ENCODE peak calls at places on chromosomes 4 and X, in seven cellular contexts. One of them, this sample, is unnamed.

GRCh38 chrX:80792205-80792604 is 17.5 kb downstream of the BRWD3 start:
- DNase-seq in astrocyte of the spinal cord: no peak
- DNase-seq in LNCaP clone FGC: no peak
- DNase-seq in GM13976: no peak
- DNase-seq in epithelial cell of proximal tubule: no peak
- DNase-seq in brain microvascular endothelial cell: no peak
- DNase-seq in osteocyte: no peak
- DNase-seq in this sample: no peak

GRCh38 chr4:23737571-23737970 is 152.3 kb downstream of the PPARGC1A start:
- DNase-seq in astrocyte of the spinal cord: no peak
- DNase-seq in LNCaP clone FGC: no peak
- DNase-seq in GM13976: no peak
- DNase-seq in epithelial cell of proximal tubule: peak; percentile 70
- DNase-seq in brain microvascular endothelial cell: no peak
- DNase-seq in osteocyte: no peak
- DNase-seq in this sample: no peak

GRCh38 chrX:144616317-144616716 is 631.0 kb upstream of the SPANXN1 start:
- DNase-seq in astrocyte of the spinal cord: peak; percentile 26
- DNase-seq in LNCaP clone FGC: no peak
- DNase-seq in GM13976: no peak
- DNase-seq in epithelial cell of proximal tubule: peak; percentile 3
- DNase-seq in brain microvascular endothelial cell: no peak
- DNase-seq in osteocyte: no peak
- DNase-seq in this sample: no peak

GRCh38 chr4:110005461-110006056 is 92.9 kb downstream of the EGF start:
- DNase-seq in astrocyte of the spinal cord: peak; percentile 67
- DNase-seq in LNCaP clone FGC: peak; percentile 46
- DNase-seq in GM13976: peak; percentile 65
- DNase-seq in epithelial cell of proximal tubule: no peak
- DNase-seq in brain microvascular endothelial cell: peak; percentile 53
- DNase-seq in osteocyte: no peak
- DNase-seq in this sample: peak; percentile 39

GRCh38 chr4:173919196-173919595 is 364.3 kb downstream of the FBXO8 start:
- DNase-seq in astrocyte of the spinal cord: peak; percentile 25
- DNase-seq in LNCaP clone FGC: no peak
- DNase-seq in GM13976: no peak
- DNase-seq in epithelial cell of proximal tubule: no peak
- DNase-seq in brain microvascular endothelial cell: no peak
- DNase-seq in osteocyte: no peak
- DNase-seq in this sample: no peak

GRCh38 chr4:156884183-156884582 is 87.4 kb downstream of the PDGFC start:
- DNase-seq in astrocyte of the spinal cord: no peak
- DNase-seq in LNCaP clone FGC: no peak
- DNase-seq in GM13976: no peak
- DNase-seq in epithelial cell of proximal tubule: no peak
- DNase-seq in brain microvascular endothelial cell: no peak
- DNase-seq in osteocyte: no peak
- DNase-seq in this sample: no peak

GRCh38 chrX:13131511-13132137 is 87.2 kb upstream of the FAM9C start:
- DNase-seq in astrocyte of the spinal cord: no peak
- DNase-seq in LNCaP clone FGC: no peak
- DNase-seq in GM13976: peak; percentile 10
- DNase-seq in epithelial cell of proximal tubule: no peak
- DNase-seq in brain microvascular endothelial cell: no peak
- DNase-seq in osteocyte: no peak
- DNase-seq in this sample: no peak

GRCh38 chrX:9339603-9340569 is 125.0 kb upstream of the TBL1X start:
- DNase-seq in astrocyte of the spinal cord: no peak
- DNase-seq in LNCaP clone FGC: no peak
- DNase-seq in GM13976: no peak
- DNase-seq in epithelial cell of proximal tubule: no peak
- DNase-seq in brain microvascular endothelial cell: no peak
- DNase-seq in osteocyte: no peak
- DNase-seq in this sample: no peak

GRCh38 chr4:149145803-149146202 is 669.8 kb downstream of the IQCM start:
- DNase-seq in astrocyte of the spinal cord: peak; percentile 24
- DNase-seq in LNCaP clone FGC: no peak
- DNase-seq in GM13976: no peak
- DNase-seq in epithelial cell of proximal tubule: no peak
- DNase-seq in brain microvascular endothelial cell: peak; percentile 27
- DNase-seq in osteocyte: no peak
- DNase-seq in this sample: no peak

GRCh38 chr4:169158046-169158445 is 112.7 kb downstream of the SH3RF1 start:
- DNase-seq in astrocyte of the spinal cord: no peak
- DNase-seq in LNCaP clone FGC: no peak
- DNase-seq in GM13976: no peak
- DNase-seq in epithelial cell of proximal tubule: no peak
- DNase-seq in brain microvascular endothelial cell: no peak
- DNase-seq in osteocyte: no peak
- DNase-seq in this sample: no peak

GRCh38 chrX:140500427-140500826 is 4.4 kb downstream of the SOX3 start:
- DNase-seq in astrocyte of the spinal cord: no peak
- DNase-seq in LNCaP clone FGC: no peak
- DNase-seq in GM13976: no peak
- DNase-seq in epithelial cell of proximal tubule: no peak
- DNase-seq in brain microvascular endothelial cell: no peak
- DNase-seq in osteocyte: no peak
- DNase-seq in this sample: no peak

GRCh38 chr4:157217708-157218107 is 2.8 kb upstream of the GRIA2 start:
- DNase-seq in astrocyte of the spinal cord: peak; percentile 45
- DNase-seq in LNCaP clone FGC: no peak
- DNase-seq in GM13976: peak; percentile 16
- DNase-seq in epithelial cell of proximal tubule: no peak
- DNase-seq in brain microvascular endothelial cell: no peak
- DNase-seq in osteocyte: no peak
- DNase-seq in this sample: no peak

GRCh38 chr4:72864898-72865297 is 204.6 kb downstream of the COX18 start:
- DNase-seq in astrocyte of the spinal cord: no peak
- DNase-seq in LNCaP clone FGC: no peak
- DNase-seq in GM13976: no peak
- DNase-seq in epithelial cell of proximal tubule: no peak
- DNase-seq in brain microvascular endothelial cell: no peak
- DNase-seq in osteocyte: no peak
- DNase-seq in this sample: no peak

GRCh38 chr4:114926508-114926907 is 186.9 kb downstream of the NDST4 start:
- DNase-seq in astrocyte of the spinal cord: no peak
- DNase-seq in LNCaP clone FGC: no peak
- DNase-seq in GM13976: no peak
- DNase-seq in epithelial cell of proximal tubule: no peak
- DNase-seq in brain microvascular endothelial cell: no peak
- DNase-seq in osteocyte: no peak
- DNase-seq in this sample: no peak

GRCh38 chrX:25020391-25021131 is 4.8 kb upstream of the ARX start:
- DNase-seq in astrocyte of the spinal cord: no peak
- DNase-seq in LNCaP clone FGC: no peak
- DNase-seq in GM13976: peak; percentile 74
- DNase-seq in epithelial cell of proximal tubule: no peak
- DNase-seq in brain microvascular endothelial cell: no peak
- DNase-seq in osteocyte: no peak
- DNase-seq in this sample: peak; percentile 45

GRCh38 chr4:143185253-143186107 is 763 bp downstream of the USP38 start:
- DNase-seq in astrocyte of the spinal cord: no peak
- DNase-seq in LNCaP clone FGC: no peak
- DNase-seq in GM13976: no peak
- DNase-seq in epithelial cell of proximal tubule: no peak
- DNase-seq in brain microvascular endothelial cell: no peak
- DNase-seq in osteocyte: peak; percentile 84
- DNase-seq in this sample: no peak

GRCh38 chrX:103533428-103534216 is 14.3 kb upstream of the RAB40A start:
- DNase-seq in astrocyte of the spinal cord: peak; percentile 75
- DNase-seq in LNCaP clone FGC: no peak
- DNase-seq in GM13976: peak; percentile 14
- DNase-seq in epithelial cell of proximal tubule: no peak
- DNase-seq in brain microvascular endothelial cell: peak; percentile 65
- DNase-seq in osteocyte: peak; percentile 88
- DNase-seq in this sample: no peak

GRCh38 chrX:1025413-1025812 is 187.0 kb downstream of the CRLF2 start:
- DNase-seq in astrocyte of the spinal cord: no peak
- DNase-seq in LNCaP clone FGC: no peak
- DNase-seq in GM13976: no peak
- DNase-seq in epithelial cell of proximal tubule: no peak
- DNase-seq in brain microvascular endothelial cell: no peak
- DNase-seq in osteocyte: no peak
- DNase-seq in this sample: no peak

GRCh38 chr4:179398414-179398813 is 1956.2 kb upstream of the AGA start:
- DNase-seq in astrocyte of the spinal cord: no peak
- DNase-seq in LNCaP clone FGC: no peak
- DNase-seq in GM13976: no peak
- DNase-seq in epithelial cell of proximal tubule: no peak
- DNase-seq in brain microvascular endothelial cell: no peak
- DNase-seq in osteocyte: no peak
- DNase-seq in this sample: no peak

GRCh38 chr4:102620697-102621497 is 119.7 kb downstream of the NFKB1 start:
- DNase-seq in astrocyte of the spinal cord: peak; percentile 95
- DNase-seq in LNCaP clone FGC: peak; percentile 55
- DNase-seq in GM13976: peak; percentile 41
- DNase-seq in epithelial cell of proximal tubule: peak; percentile 92
- DNase-seq in brain microvascular endothelial cell: peak; percentile 80
- DNase-seq in osteocyte: no peak
- DNase-seq in this sample: no peak

DNA sequence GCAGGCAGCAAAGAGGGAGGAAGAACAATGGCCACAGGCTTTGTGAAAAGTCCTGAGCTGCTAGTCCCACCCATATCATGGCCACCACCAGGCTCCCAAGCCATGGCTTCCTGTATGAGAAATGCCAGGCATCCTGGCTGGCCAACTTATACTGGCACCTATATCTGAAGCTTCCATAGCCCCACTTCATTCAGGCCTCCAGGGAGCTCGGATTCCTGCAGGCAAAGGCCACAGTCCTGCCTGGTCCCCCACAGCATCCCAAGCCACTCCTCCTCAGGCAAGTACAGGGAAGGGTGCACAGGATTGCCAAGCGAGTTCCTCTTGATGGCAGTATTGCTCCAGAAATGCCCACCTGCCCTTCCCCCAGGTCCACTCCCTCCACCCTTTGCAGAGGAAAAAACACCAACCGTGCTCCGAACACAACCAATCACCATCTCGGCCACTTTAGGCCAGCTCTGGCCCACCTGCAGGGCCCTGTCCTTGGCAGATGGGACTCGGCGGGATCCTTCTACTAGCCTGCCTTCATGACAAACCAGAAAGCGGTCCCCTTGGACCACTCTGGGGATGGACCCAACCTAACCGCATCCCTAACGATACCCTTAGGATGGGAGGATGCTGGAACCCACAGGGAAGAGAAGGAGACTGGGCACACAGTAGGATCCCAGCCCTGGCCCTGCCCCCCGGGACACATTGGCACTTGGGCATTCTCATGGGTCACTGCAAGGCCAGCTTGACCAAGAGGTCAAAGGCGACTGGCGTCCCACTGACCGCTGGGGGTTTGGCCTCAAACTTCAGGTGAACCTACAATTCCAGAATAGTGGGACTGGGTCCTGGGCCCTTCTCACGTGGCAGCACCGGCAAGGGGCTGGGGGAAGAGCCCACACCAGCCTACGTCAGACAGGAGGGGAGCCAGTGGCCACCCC is 220.4 kb upstream of the AGTR2 start:
- DNase-seq in astrocyte of the spinal cord: no peak
- DNase-seq in LNCaP clone FGC: no peak
- DNase-seq in GM13976: peak; percentile 26
- DNase-seq in epithelial cell of proximal tubule: no peak
- DNase-seq in brain microvascular endothelial cell: no peak
- DNase-seq in osteocyte: peak; percentile 78
- DNase-seq in this sample: peak; percentile 47
- TF ChIP-seq CTCF in astrocyte of the spinal cord: no peak
- TF ChIP-seq CTCF in LNCaP clone FGC: peak; percentile 49
- TF ChIP-seq CTCF in GM13976: no peak
- TF ChIP-seq CTCF in epithelial cell of proximal tubule: no peak
- TF ChIP-seq CTCF in brain microvascular endothelial cell: no peak
- TF ChIP-seq CTCF in osteocyte: no peak
- TF ChIP-seq CTCF in this sample: no peak

GRCh38 chr4:14749910-14750309 is 252.4 kb upstream of the CPEB2 start:
- DNase-seq in astrocyte of the spinal cord: peak; percentile 34
- DNase-seq in LNCaP clone FGC: peak; percentile 0
- DNase-seq in GM13976: no peak
- DNase-seq in epithelial cell of proximal tubule: no peak
- DNase-seq in brain microvascular endothelial cell: peak; percentile 31
- DNase-seq in osteocyte: no peak
- DNase-seq in this sample: no peak
- TF ChIP-seq CTCF in astrocyte of the spinal cord: peak; percentile 43
- TF ChIP-seq CTCF in LNCaP clone FGC: peak; percentile 41
- TF ChIP-seq CTCF in GM13976: peak; percentile 48
- TF ChIP-seq CTCF in epithelial cell of proximal tubule: peak; percentile 63
- TF ChIP-seq CTCF in brain microvascular endothelial cell: peak; percentile 51
- TF ChIP-seq CTCF in osteocyte: peak; percentile 16
- TF ChIP-seq CTCF in this sample: peak; percentile 62

GRCh38 chr4:96037705-96038104 is 197.8 kb downstream of the PDHA2 start:
- DNase-seq in astrocyte of the spinal cord: no peak
- DNase-seq in LNCaP clone FGC: no peak
- DNase-seq in GM13976: no peak
- DNase-seq in epithelial cell of proximal tubule: no peak
- DNase-seq in brain microvascular endothelial cell: no peak
- DNase-seq in osteocyte: no peak
- DNase-seq in this sample: no peak

GRCh38 chr4:96036781-96037180 is 196.9 kb downstream of the PDHA2 start:
- DNase-seq in astrocyte of the spinal cord: no peak
- DNase-seq in LNCaP clone FGC: no peak
- DNase-seq in GM13976: no peak
- DNase-seq in epithelial cell of proximal tubule: no peak
- DNase-seq in brain microvascular endothelial cell: no peak
- DNase-seq in osteocyte: no peak
- DNase-seq in this sample: no peak

DNA sequence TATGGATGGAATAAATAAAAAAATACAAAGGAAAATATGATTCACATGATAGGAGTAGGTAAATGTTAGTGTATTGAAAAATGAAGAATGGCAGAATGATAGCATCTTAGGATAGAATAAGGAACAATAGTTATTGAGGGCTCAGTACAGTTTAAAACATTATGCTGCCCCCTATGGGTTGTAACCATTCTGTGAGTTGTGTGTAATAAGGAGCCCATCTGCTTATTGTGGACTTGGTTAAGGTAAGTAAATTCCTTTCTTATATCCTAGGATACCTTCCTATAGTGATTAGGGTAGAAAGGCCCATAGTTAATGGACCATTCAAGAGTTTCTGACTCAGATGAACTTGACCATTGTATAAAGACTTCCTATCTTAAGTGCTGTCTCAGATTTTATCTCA is 195.8 kb downstream of the PDHA2 start:
- DNase-seq in astrocyte of the spinal cord: no peak
- DNase-seq in LNCaP clone FGC: no peak
- DNase-seq in GM13976: no peak
- DNase-seq in epithelial cell of proximal tubule: no peak
- DNase-seq in brain microvascular endothelial cell: peak; percentile 3
- DNase-seq in osteocyte: no peak
- DNase-seq in this sample: no peak
- TF ChIP-seq CTCF in astrocyte of the spinal cord: peak; percentile 14
- TF ChIP-seq CTCF in LNCaP clone FGC: no peak
- TF ChIP-seq CTCF in GM13976: peak; percentile 16
- TF ChIP-seq CTCF in epithelial cell of proximal tubule: peak; percentile 67
- TF ChIP-seq CTCF in brain microvascular endothelial cell: peak; percentile 40
- TF ChIP-seq CTCF in osteocyte: peak; percentile 43
- TF ChIP-seq CTCF in this sample: peak; percentile 4

DNA sequence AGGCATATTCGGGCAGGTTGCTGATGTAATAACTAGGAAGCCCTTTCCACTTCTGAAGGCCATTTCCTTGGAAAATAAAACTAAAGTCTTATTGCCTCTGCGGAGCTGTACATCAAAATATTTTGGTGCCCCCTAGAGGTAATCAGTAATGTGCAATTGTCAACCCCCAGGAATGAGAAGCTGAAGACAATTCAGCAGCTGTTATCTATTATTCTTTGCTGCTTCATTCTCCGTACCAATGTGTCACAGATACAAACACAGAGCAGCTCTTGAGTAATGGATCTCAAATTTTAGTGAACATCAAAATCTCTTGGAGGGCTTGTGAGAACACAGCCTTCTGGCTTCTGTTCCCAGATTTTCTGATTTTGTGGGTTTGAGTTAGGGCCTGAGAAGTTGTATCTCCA is 3.5 kb upstream of the SLIT2 start:
- DNase-seq in astrocyte of the spinal cord: peak; percentile 82
- DNase-seq in LNCaP clone FGC: peak; percentile 31
- DNase-seq in GM13976: peak; percentile 32
- DNase-seq in epithelial cell of proximal tubule: no peak
- DNase-seq in brain microvascular endothelial cell: peak; percentile 80
- DNase-seq in osteocyte: no peak
- DNase-seq in this sample: no peak
- TF ChIP-seq CTCF in astrocyte of the spinal cord: peak; percentile 71
- TF ChIP-seq CTCF in LNCaP clone FGC: peak; percentile 69
- TF ChIP-seq CTCF in GM13976: peak; percentile 25
- TF ChIP-seq CTCF in epithelial cell of proximal tubule: peak; percentile 75
- TF ChIP-seq CTCF in brain microvascular endothelial cell: peak; percentile 70
- TF ChIP-seq CTCF in osteocyte: peak; percentile 87
- TF ChIP-seq CTCF in this sample: peak; percentile 63

This sample was measured in GM06990.